ENCODE peak calls at places on chromosome 4, in five cellular contexts. A is cortex of kidney; T is cardiac fibroblast; M is activated T-cell treated with anti-CD3 and anti-CD28 coated beads, Interleukin-2, amount 50 U/mL, for 72 hours; X is smooth muscle cell of the brain vasculature. R is an unnamed sample.

GRCh38 chr4:2923678-2924173 is 39.5 kb downstream of the NOP14 start:
- DNase-seq in M (no peak), X (no peak), A (no peak), T (no peak), R (no peak)

GRCh38 chr4:175470141-175470540 is 341.9 kb downstream of the GPM6A start:
- DNase-seq in X (no peak), M (no peak), T (no peak), A (no peak), R (no peak)

GRCh38 chr4:19736968-19737756 is 514.5 kb upstream of the SLIT2 start:
- DNase-seq in M (no peak), A (no peak), X (no peak), T (no peak), R (no peak)

GRCh38 chr4:23232987-23233386 is 540.2 kb downstream of the GBA3 start:
- DNase-seq in A (no peak), X (no peak), T (no peak), M (no peak), R (peak)

GRCh38 chr4:52958232-52958631 is 96.1 kb downstream of the RASL11B start:
- DNase-seq in T (peak), M (no peak), A (no peak), X (no peak), R (no peak)

GRCh38 chr4:113591982-113592381 is 169.6 kb downstream of the CAMK2D start:
- DNase-seq in X (no peak), M (no peak), T (peak), A (no peak), R (peak)

GRCh38 chr4:69133993-69134392 is 37.7 kb downstream of the UGT2B7 start:
- DNase-seq in T (no peak), A (no peak), X (no peak), M (no peak), R (no peak)

GRCh38 chr4:83716874-83717273 is 181.0 kb downstream of the GPAT3 start:
- DNase-seq in X (no peak), A (no peak), T (peak), M (no peak), R (no peak)

GRCh38 chr4:134518574-134519217 is 317.1 kb upstream of the PABPC4L start:
- DNase-seq in X (no peak), T (no peak), M (no peak), A (no peak), R (no peak)

GRCh38 chr4:176320340-176320975 is 692 bp downstream of the SPCS3 start:
- DNase-seq in T (peak), M (peak), A (no peak), X (peak), R (peak)

GRCh38 chr4:52234539-52235174 is 183.6 kb downstream of the SPATA18 start:
- DNase-seq in M (no peak), X (peak), T (peak), A (no peak), R (no peak)

GRCh38 chr4:126264839-126265238 is 950.1 kb downstream of the FAT4 start:
- DNase-seq in A (no peak), T (peak), X (no peak), M (no peak), R (peak)

GRCh38 chr4:24470681-24471622 is 113.4 kb downstream of the DHX15 start:
- DNase-seq in X (no peak), T (peak), A (no peak), M (peak), R (peak)

GRCh38 chr4:138588501-138588900 is 346.4 kb upstream of the SLC7A11 start:
- DNase-seq in M (no peak), A (no peak), X (no peak), T (no peak), R (no peak)

GRCh38 chr4:129131343-129131742 is 35.4 kb downstream of the C4orf33 start:
- DNase-seq in A (no peak), X (no peak), M (no peak), T (no peak), R (no peak)

GRCh38 chr4:140718240-140718639 is 37.9 kb downstream of the TBC1D9 start:
- DNase-seq in T (peak), X (no peak), A (no peak), M (no peak), R (no peak)

GRCh38 chr4:70300215-70300614 is 34.6 kb upstream of the CABS1 start:
- DNase-seq in X (no peak), M (no peak), A (no peak), T (no peak), R (no peak)

GRCh38 chr4:74546020-74546419 is 101.1 kb downstream of the AREG start:
- DNase-seq in A (no peak), X (no peak), M (no peak), T (peak), R (peak)

GRCh38 chr4:25810016-25810415 is 52.8 kb downstream of the SEL1L3 start:
- DNase-seq in T (no peak), X (no peak), M (no peak), A (no peak), R (no peak)

GRCh38 chr4:159577241-159577640 is 474.4 kb downstream of the RAPGEF2 start:
- DNase-seq in M (no peak), T (no peak), A (no peak), X (peak), R (no peak)

GRCh38 chr4:7359302-7360063 is 75.2 kb downstream of the PSAPL1 start:
- DNase-seq in X (no peak), A (no peak), M (no peak), T (no peak), R (no peak)

GRCh38 chr4:151468715-151469696 is 60.0 kb downstream of the FHIP1A start:
- DNase-seq in X (no peak), T (no peak), M (no peak), A (no peak), R (peak)

GRCh38 chr4:71095141-71095939 is 101.9 kb downstream of the DCK start:
- DNase-seq in M (no peak), X (no peak), T (no peak), A (no peak), R (no peak)

GRCh38 chr4:24764305-24764704 is 31.1 kb upstream of the SOD3 start:
- DNase-seq in A (no peak), T (no peak), X (no peak), M (no peak), R (no peak)

GRCh38 chr4:38529189-38530115 is 134.5 kb upstream of the KLF3 start:
- DNase-seq in A (no peak), T (no peak), X (no peak), M (peak), R (no peak)

GRCh38 chr4:26082565-26082964 is 168.5 kb downstream of the SMIM20 start:
- DNase-seq in T (no peak), X (no peak), A (no peak), M (no peak), R (no peak)

GRCh38 chr4:146063143-146063542 is 112.4 kb upstream of the LSM6 start:
- DNase-seq in T (no peak), A (no peak), M (no peak), X (no peak), R (no peak)

GRCh38 chr4:128565565-128566186 is 243.8 kb upstream of the JADE1 start:
- DNase-seq in A (no peak), M (peak), X (no peak), T (peak), R (peak)

GRCh38 chr4:2793578-2793919 is 664 bp downstream of the SH3BP2 start:
- DNase-seq in A (no peak), T (peak), X (no peak), M (peak), R (peak)

GRCh38 chr4:3201718-3202702 is 46.9 kb upstream of the MSANTD1 start:
- DNase-seq in M (peak), X (no peak), T (peak), A (no peak), R (no peak)

GRCh38 chr4:79331126-79331876 is 5.4 kb upstream of the NAA11 start:
- DNase-seq in A (no peak), X (no peak), T (peak), M (no peak), R (peak)

GRCh38 chr4:40357738-40358137 is 22.6 kb downstream of the CHRNA9 start:
- DNase-seq in M (no peak), T (no peak), A (no peak), X (no peak), R (no peak)

GRCh38 chr4:84491420-84491819 is 7.7 kb downstream of the NKX6-1 start:
- DNase-seq in X (no peak), T (no peak), M (no peak), A (no peak), R (no peak)

GRCh38 chr4:110624016-110624770 is 1.3 kb upstream of the PITX2 start:
- DNase-seq in M (no peak), T (no peak), A (no peak), X (no peak), R (no peak)

GRCh38 chr4:120156115-120156718 is 89.6 kb upstream of the MAD2L1 start:
- DNase-seq in X (peak), T (peak), A (no peak), M (peak), R (peak)

GRCh38 chr4:82524570-82525152 is 37.1 kb downstream of the TMEM150C start:
- DNase-seq in T (no peak), M (no peak), A (no peak), X (no peak), R (no peak)

GRCh38 chr4:18976884-18977283 is 955.3 kb upstream of the LCORL start:
- DNase-seq in M (no peak), A (no peak), X (no peak), T (no peak), R (no peak)